ENCODE peak calls at places on chromosomes 3 and 15, in nine cellular contexts. W is stomach, Z is fibroblast of lung, N is brain microvascular endothelial cell, Q is AG10803, B is MM.1S, O is cardiac fibroblast, G is pancreas, H is tibial artery. E is an unnamed sample.

GRCh38 chr15:75149911-75150709 is 51.6 kb upstream of the C15orf39 start:
- DNase-seq in W (no peak), Z (peak), N (peak), Q (peak), B (no peak), O (peak), G (no peak), H (no peak), E (peak)

GRCh38 chr3:120113128-120114116 is 19.2 kb upstream of the GSK3B start:
- DNase-seq in W (peak), Z (peak), N (peak), Q (peak), B (no peak), O (peak), G (peak), H (no peak), E (peak)

GRCh38 chr15:100687532-100688215 is 85.3 kb downstream of the ASB7 start:
- DNase-seq in W (no peak), Z (peak), N (peak), Q (peak), B (no peak), O (peak), G (no peak), H (no peak), E (peak)

GRCh38 chr15:78264304-78265136 is at the start of gene DNAJA4:
- DNase-seq in W (peak), Z (peak), N (no peak), Q (peak), B (no peak), O (peak), G (peak), H (peak), E (no peak)

GRCh38 chr3:189962466-189962865 is 158.2 kb downstream of the P3H2 start:
- DNase-seq in W (no peak), Z (no peak), N (no peak), Q (no peak), B (no peak), O (no peak), G (no peak), H (no peak), E (no peak)

GRCh38 chr3:40679289-40679688 is 154.5 kb downstream of the ZNF621 start:
- DNase-seq in W (no peak), Z (no peak), N (no peak), Q (no peak), B (no peak), O (no peak), G (no peak), H (no peak), E (no peak)

GRCh38 chr15:69417581-69417980 is 3.4 kb downstream of the KIF23 start:
- DNase-seq in W (no peak), Z (no peak), N (no peak), Q (peak), B (no peak), O (no peak), G (no peak), H (no peak), E (peak)

GRCh38 chr3:134291300-134292254 is 40.9 kb upstream of the RYK start:
- DNase-seq in W (no peak), Z (peak), N (peak), Q (peak), B (no peak), O (peak), G (peak), H (peak), E (peak)

GRCh38 chr3:141407043-141407442 is 38.7 kb downstream of the ZBTB38 start:
- DNase-seq in W (no peak), Z (peak), N (peak), Q (peak), B (peak), O (peak), G (no peak), H (peak), E (peak)

GRCh38 chr15:48084759-48085420 is 35.9 kb upstream of the SLC24A5 start:
- DNase-seq in W (no peak), Z (peak), N (peak), Q (no peak), B (peak), O (peak), G (no peak), H (no peak), E (peak)

GRCh38 chr3:32238027-32238815 is at the start of gene CMTM8:
- DNase-seq in W (peak), Z (peak), N (no peak), Q (no peak), B (peak), O (peak), G (peak), H (peak), E (peak)

GRCh38 chr3:121995190-121996137 is 26.6 kb downstream of the ILDR1 start:
- DNase-seq in W (peak), Z (peak), N (peak), Q (peak), B (peak), O (peak), G (peak), H (peak), E (peak)

GRCh38 chr15:42159381-42160015 is 3.1 kb upstream of the PLA2G4F start:
- DNase-seq in W (peak), Z (no peak), N (no peak), Q (no peak), B (no peak), O (no peak), G (no peak), H (no peak), E (no peak)

GRCh38 chr3:129616713-129617112 is 10.2 kb upstream of the PLXND1 start:
- DNase-seq in W (no peak), Z (peak), N (no peak), Q (peak), B (no peak), O (peak), G (no peak), H (peak), E (peak)
- H3K4me3 ChIP-seq in W (no peak), Z (no peak), N (no peak), Q (no peak), B (no peak), O (no peak), G (no peak), H (no peak), E (no peak)

DNA sequence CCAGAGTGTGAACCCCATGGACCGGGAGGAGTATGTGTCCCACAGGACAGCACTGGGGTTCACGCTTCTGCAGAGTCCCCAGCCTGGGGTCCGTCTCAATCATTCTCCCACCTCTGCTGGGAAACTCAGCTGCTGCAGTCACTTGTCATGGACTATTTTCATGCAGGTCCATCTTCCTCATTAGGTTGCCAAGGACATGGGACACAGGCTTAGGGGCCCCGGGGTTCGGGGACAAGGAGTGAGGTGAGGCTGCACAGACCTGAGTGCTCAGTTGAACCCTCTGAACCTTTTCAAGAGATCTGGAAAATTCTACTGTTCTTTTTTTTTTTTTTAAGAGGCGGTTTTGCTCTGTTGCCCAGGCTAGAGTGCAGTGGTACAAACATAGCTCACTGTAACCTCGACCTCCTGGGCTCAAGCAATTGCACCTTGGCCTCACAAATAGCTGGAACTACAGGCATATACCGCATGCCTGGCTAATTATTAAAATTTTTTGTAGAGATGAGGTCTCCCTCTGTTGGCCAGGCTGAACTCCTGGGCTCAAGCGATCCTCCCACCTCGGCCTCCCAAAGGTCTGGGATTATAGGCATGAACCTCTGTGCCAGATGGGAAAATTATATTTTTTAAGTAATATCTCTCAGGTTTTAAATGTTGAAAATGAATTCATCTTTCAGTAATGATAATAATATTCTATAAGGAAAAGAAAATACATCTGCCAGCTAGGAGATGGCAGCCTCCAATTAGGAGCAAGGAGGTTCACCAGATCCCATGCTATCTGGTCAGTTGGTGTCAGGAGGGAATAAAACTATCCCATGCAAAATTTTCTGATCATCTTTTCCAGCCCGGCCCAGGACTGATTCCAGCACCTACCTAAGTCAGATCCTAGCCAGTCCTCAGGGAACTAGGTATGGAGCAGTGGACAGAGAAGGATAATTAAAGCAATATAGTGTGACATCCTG is 45.2 kb downstream of the RPN1 start:
- DNase-seq in W (no peak), Z (no peak), N (no peak), Q (no peak), B (no peak), O (no peak), G (no peak), H (no peak), E (no peak)
- TF ChIP-seq CTCF in W (no peak), Z (no peak), N (no peak), Q (no peak), B (no peak), O (no peak), G (no peak), H (no peak), E (no peak)

GRCh38 chr15:96358006-96358794 is 27.7 kb downstream of the NR2F2 start:
- DNase-seq in W (no peak), Z (no peak), N (no peak), Q (no peak), B (no peak), O (no peak), G (no peak), H (no peak), E (peak)
- H3K4me3 ChIP-seq in W (peak), Z (peak), N (peak), Q (peak), B (peak), O (peak), G (no peak), H (peak), E (peak)

GRCh38 chr3:13047296-13048165 is 25.7 kb downstream of the IQSEC1 start:
- DNase-seq in W (no peak), Z (no peak), N (no peak), Q (no peak), B (no peak), O (no peak), G (no peak), H (no peak), E (no peak)
- TF ChIP-seq CTCF in W (no peak), Z (peak), N (peak), Q (no peak), B (peak), O (no peak), G (no peak), H (no peak), E (peak)

E was measured in foreskin fibroblast.